ENCODE peak calls at places on chromosomes 5 and 9, in ten cellular contexts. R, N, O, J, X, H, L, C, E and F are unnamed samples.

GRCh38 chr9:70618784-70619183 is 204.3 kb upstream of the KLF9 start:
- DNase-seq in R (no peak), N (no peak), O (no peak), J (no peak), X (no peak), H (no peak), L (no peak), C (no peak), E (no peak), F (no peak)

GRCh38 chr9:36308281-36308680 is 50.0 kb upstream of the GNE start:
- DNase-seq in R (no peak), N (no peak), O (no peak), J (no peak), X (no peak), H (no peak), L (no peak), C (no peak), E (no peak), F (no peak)

GRCh38 chr5:181224390-181225234 is 1.5 kb downstream of the TRIM41 start:
- DNase-seq in R (no peak), N (no peak), O (peak), J (no peak), X (no peak), H (no peak), L (no peak), C (peak), E (no peak), F (peak)

GRCh38 chr5:100749771-100750284 is 153.3 kb downstream of the ST8SIA4 start:
- DNase-seq in R (no peak), N (no peak), O (no peak), J (no peak), X (no peak), H (no peak), L (no peak), C (no peak), E (no peak), F (no peak)

GRCh38 chr5:137214446-137215189 is 284.5 kb downstream of the SPOCK1 start:
- DNase-seq in R (no peak), N (no peak), O (no peak), J (no peak), X (no peak), H (no peak), L (no peak), C (no peak), E (no peak), F (no peak)

GRCh38 chr9:7489018-7489417 is 310.6 kb downstream of the DMAC1 start:
- DNase-seq in R (no peak), N (no peak), O (peak), J (no peak), X (no peak), H (peak), L (no peak), C (no peak), E (no peak), F (no peak)

GRCh38 chr9:89743216-89743575 is 138.4 kb downstream of the GADD45G start:
- DNase-seq in R (no peak), N (no peak), O (no peak), J (no peak), X (no peak), H (no peak), L (no peak), C (no peak), E (no peak), F (no peak)

GRCh38 chr5:4306029-4306428 is 710.4 kb downstream of the IRX1 start:
- DNase-seq in R (no peak), N (no peak), O (no peak), J (no peak), X (no peak), H (no peak), L (no peak), C (no peak), E (no peak), F (no peak)

GRCh38 chr5:161851691-161852299 is 3.9 kb downstream of the GABRA1 start:
- DNase-seq in R (peak), N (no peak), O (no peak), J (no peak), X (no peak), H (no peak), L (no peak), C (no peak), E (no peak), F (no peak)

GRCh38 chr5:147169846-147170245 is 65.0 kb upstream of the STK32A start:
- DNase-seq in R (no peak), N (no peak), O (no peak), J (no peak), X (no peak), H (no peak), L (no peak), C (no peak), E (no peak), F (no peak)

GRCh38 chr5:141506381-141507155 is 17.7 kb downstream of the PCDHGC5 start:
- DNase-seq in R (no peak), N (no peak), O (no peak), J (no peak), X (no peak), H (no peak), L (no peak), C (no peak), E (no peak), F (no peak)

GRCh38 chr9:91100878-91101450 is 260.8 kb downstream of the AUH start:
- DNase-seq in R (no peak), N (no peak), O (peak), J (no peak), X (no peak), H (peak), L (peak), C (no peak), E (peak), F (peak)

GRCh38 chr9:110452227-110452801 is 114.7 kb upstream of the TXNDC8 start:
- DNase-seq in R (peak), N (no peak), O (no peak), J (no peak), X (no peak), H (no peak), L (peak), C (no peak), E (no peak), F (no peak)

GRCh38 chr5:110854200-110854599 is 115.4 kb downstream of the SLC25A46 start:
- DNase-seq in R (no peak), N (no peak), O (no peak), J (no peak), X (no peak), H (no peak), L (peak), C (no peak), E (no peak), F (no peak)

GRCh38 chr5:135821061-135821781 is 13.2 kb upstream of the SLC25A48 start:
- DNase-seq in R (no peak), N (no peak), O (no peak), J (peak), X (no peak), H (no peak), L (no peak), C (no peak), E (no peak), F (no peak)

GRCh38 chr5:133159543-133159942 is 107.7 kb downstream of the HSPA4 start:
- DNase-seq in R (no peak), N (no peak), O (no peak), J (no peak), X (no peak), H (no peak), L (no peak), C (no peak), E (no peak), F (no peak)

GRCh38 chr5:30390095-30390494 is 803.4 kb upstream of the CDH6 start:
- DNase-seq in R (no peak), N (no peak), O (no peak), J (no peak), X (no peak), H (no peak), L (no peak), C (no peak), E (no peak), F (no peak)

GRCh38 chr5:160486573-160486972 is 64.9 kb downstream of the PTTG1 start:
- DNase-seq in R (no peak), N (no peak), O (no peak), J (no peak), X (no peak), H (no peak), L (no peak), C (no peak), E (no peak), F (no peak)

GRCh38 chr5:94745786-94746730 is 127.6 kb downstream of the SLF1 start:
- DNase-seq in R (no peak), N (no peak), O (no peak), J (no peak), X (no peak), H (no peak), L (peak), C (no peak), E (no peak), F (no peak)

GRCh38 chr5:133398646-133399081 is 213.7 kb downstream of the FSTL4 start:
- DNase-seq in R (no peak), N (no peak), O (no peak), J (no peak), X (no peak), H (no peak), L (no peak), C (no peak), E (no peak), F (no peak)

GRCh38 chr9:83154087-83154736 is 91.3 kb upstream of the RASEF start:
- DNase-seq in R (no peak), N (no peak), O (no peak), J (no peak), X (peak), H (peak), L (peak), C (no peak), E (no peak), F (no peak)

GRCh38 chr9:121821326-121821725 is 169.9 kb downstream of the DAB2IP start:
- DNase-seq in R (no peak), N (peak), O (no peak), J (peak), X (no peak), H (no peak), L (no peak), C (no peak), E (no peak), F (no peak)

GRCh38 chr5:113236536-113237308 is 198.1 kb downstream of the TSSK1B start:
- DNase-seq in R (no peak), N (no peak), O (no peak), J (no peak), X (no peak), H (no peak), L (no peak), C (no peak), E (no peak), F (no peak)

GRCh38 chr5:35859101-35859661 is 2.5 kb downstream of the IL7R start:
- DNase-seq in R (no peak), N (no peak), O (no peak), J (no peak), X (no peak), H (no peak), L (peak), C (no peak), E (no peak), F (no peak)

GRCh38 chr9:136014147-136014927 is 53.2 kb upstream of the UBAC1 start:
- DNase-seq in R (no peak), N (no peak), O (peak), J (no peak), X (no peak), H (peak), L (no peak), C (peak), E (no peak), F (peak)

GRCh38 chr9:97367729-97368128 is 44.2 kb upstream of the TDRD7 start:
- DNase-seq in R (no peak), N (no peak), O (no peak), J (no peak), X (no peak), H (no peak), L (no peak), C (no peak), E (no peak), F (no peak)

GRCh38 chr5:67196537-67197059 is at the start of gene CD180:
- DNase-seq in R (no peak), N (no peak), O (no peak), J (no peak), X (no peak), H (no peak), L (no peak), C (no peak), E (no peak), F (no peak)

GRCh38 chr5:145743396-145744061 is 91.6 kb downstream of the PRELID2 start:
- DNase-seq in R (no peak), N (no peak), O (no peak), J (no peak), X (no peak), H (no peak), L (no peak), C (no peak), E (no peak), F (peak)

GRCh38 chr5:102341918-102342317 is 45.8 kb upstream of the SLCO4C1 start:
- DNase-seq in R (no peak), N (no peak), O (no peak), J (no peak), X (no peak), H (no peak), L (no peak), C (no peak), E (no peak), F (no peak)

GRCh38 chr9:131290039-131290766 is 680 bp downstream of the PLPP7 start:
- DNase-seq in R (no peak), N (no peak), O (no peak), J (no peak), X (no peak), H (no peak), L (no peak), C (no peak), E (no peak), F (peak)

GRCh38 chr5:83974151-83974822 is 253.6 kb upstream of the HAPLN1 start:
- DNase-seq in R (no peak), N (no peak), O (no peak), J (no peak), X (no peak), H (no peak), L (peak), C (no peak), E (no peak), F (no peak)

GRCh38 chr9:113580041-113580953 is 116.8 kb downstream of the RGS3 start:
- DNase-seq in R (no peak), N (peak), O (peak), J (no peak), X (peak), H (peak), L (peak), C (peak), E (no peak), F (peak)
- TF ChIP-seq POLR2A in R (no peak), N (no peak), O (no peak), J (no peak), X (peak), H (peak), L (no peak), C (no peak), E (no peak), F (no peak)

GRCh38 chr5:62909331-62909730 is 330.7 kb downstream of the LRRC70 start:
- DNase-seq in R (no peak), N (no peak), O (no peak), J (no peak), X (no peak), H (no peak), L (no peak), C (no peak), E (no peak), F (no peak)
- H3K27ac ChIP-seq in R (no peak), N (no peak), O (no peak), J (no peak), X (no peak), H (no peak), L (no peak), C (no peak), E (no peak), F (no peak)

GRCh38 chr5:132103380-132103951 is 29.9 kb downstream of the CSF2 start:
- DNase-seq in R (peak), N (no peak), O (peak), J (peak), X (peak), H (peak), L (peak), C (peak), E (peak), F (no peak)
- TF ChIP-seq POLR2A in R (no peak), N (no peak), O (no peak), J (no peak), X (no peak), H (no peak), L (peak), C (no peak), E (no peak), F (no peak)

GRCh38 chr5:123303802-123304201 is 119.4 kb downstream of the CEP120 start:
- DNase-seq in R (no peak), N (no peak), O (no peak), J (no peak), X (no peak), H (no peak), L (no peak), C (no peak), E (no peak), F (no peak)
- H3K27ac ChIP-seq in R (no peak), N (no peak), O (no peak), J (no peak), X (no peak), H (no peak), L (no peak), C (no peak), E (no peak), F (no peak)

DNA sequence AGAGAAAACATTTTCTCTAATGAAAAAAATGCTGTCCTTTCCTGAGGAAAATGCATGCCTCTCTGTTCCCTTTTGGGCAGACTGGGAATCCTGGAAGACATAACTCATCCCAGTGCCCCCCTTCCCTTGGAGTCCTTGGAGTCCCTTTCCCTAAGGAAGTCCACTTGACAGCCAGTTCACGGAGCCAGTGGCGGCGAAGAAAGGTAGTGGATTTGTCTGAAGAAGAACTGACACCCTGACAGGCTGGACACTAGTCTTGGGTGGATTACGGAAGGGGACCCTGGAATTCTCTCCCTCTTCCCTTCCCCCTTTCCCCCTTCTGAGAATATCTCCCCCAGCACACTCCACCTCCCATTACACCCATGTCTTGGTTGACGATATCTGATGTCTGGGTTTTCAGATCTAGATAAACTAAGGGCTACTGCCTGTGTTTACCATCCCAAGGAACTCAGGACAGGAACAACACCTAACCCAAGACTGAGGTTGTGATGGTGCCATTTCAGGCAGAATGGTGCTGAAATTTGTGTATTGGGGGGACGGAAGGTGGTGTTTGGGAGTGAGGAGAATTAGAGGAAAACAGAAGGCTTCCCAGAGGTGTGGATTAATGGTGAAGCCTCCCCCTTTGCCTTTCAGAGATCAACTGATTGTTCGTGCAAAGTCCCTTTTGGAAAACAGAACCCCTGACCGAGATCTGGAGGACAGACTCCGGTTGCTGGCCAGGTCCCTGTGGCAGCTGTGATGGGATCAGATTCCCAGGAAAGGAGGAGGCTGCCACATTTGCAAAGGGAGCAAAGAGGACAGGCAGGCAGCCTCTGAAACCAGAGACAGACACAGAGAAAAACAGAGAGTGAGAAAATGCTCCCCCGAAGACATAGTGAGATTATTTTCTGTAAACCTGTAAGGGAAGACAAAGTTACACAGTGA is 704 bp downstream of the SPARC start:
- DNase-seq in R (no peak), N (no peak), O (no peak), J (no peak), X (no peak), H (no peak), L (no peak), C (no peak), E (no peak), F (no peak)
- TF ChIP-seq POLR2A in R (no peak), N (no peak), O (no peak), J (no peak), X (no peak), H (no peak), L (no peak), C (no peak), E (no peak), F (no peak)

GRCh38 chr9:130188860-130189481 is 16.8 kb downstream of the NCS1 start:
- DNase-seq in R (no peak), N (no peak), O (no peak), J (no peak), X (no peak), H (no peak), L (no peak), C (no peak), E (no peak), F (no peak)

GRCh38 chr9:130185494-130186005 is 13.3 kb downstream of the NCS1 start:
- DNase-seq in R (no peak), N (no peak), O (no peak), J (no peak), X (no peak), H (no peak), L (peak), C (no peak), E (no peak), F (peak)

GRCh38 chr9:130186051-130186450 is 13.8 kb downstream of the NCS1 start:
- DNase-seq in R (no peak), N (no peak), O (no peak), J (no peak), X (no peak), H (no peak), L (peak), C (no peak), E (no peak), F (no peak)

GRCh38 chr9:130187523-130187846 is 15.3 kb downstream of the NCS1 start:
- DNase-seq in R (no peak), N (no peak), O (no peak), J (no peak), X (no peak), H (no peak), L (no peak), C (no peak), E (no peak), F (no peak)

DNA sequence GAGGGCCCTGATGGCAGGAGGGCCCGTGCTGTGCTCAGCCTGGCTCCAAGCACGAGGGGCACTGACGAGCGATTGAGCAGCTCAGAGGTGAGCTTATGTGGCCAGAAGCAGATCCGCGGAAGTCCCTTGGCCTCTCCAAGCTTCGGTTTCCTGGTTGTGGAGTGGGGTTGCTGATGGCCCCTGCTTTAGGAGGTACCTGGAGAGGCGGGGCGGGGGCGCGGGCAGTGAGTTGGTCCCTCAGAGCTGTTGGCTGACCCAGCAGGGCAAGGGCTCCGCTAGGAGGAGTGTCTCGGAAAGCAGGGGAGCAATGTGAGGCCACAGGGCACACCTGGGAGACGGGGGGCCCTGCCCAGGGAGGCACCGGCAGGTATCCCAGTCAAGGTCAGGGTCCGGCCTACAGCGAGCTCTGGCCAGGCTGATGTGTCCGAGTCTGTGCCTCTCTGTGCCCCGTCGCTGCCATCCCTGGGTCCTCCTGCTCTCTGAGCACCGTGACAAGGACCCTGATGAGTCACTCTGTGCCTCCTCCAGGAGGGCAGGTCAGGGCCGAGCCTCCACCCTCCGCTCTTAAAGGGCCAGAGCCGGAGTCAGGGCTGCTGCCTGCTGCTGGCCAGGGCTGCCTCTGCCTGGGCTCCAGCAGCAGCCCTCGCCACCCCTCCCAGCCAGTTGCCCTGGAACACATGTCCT is 14.8 kb downstream of the NCS1 start:
- DNase-seq in R (peak), N (no peak), O (peak), J (no peak), X (peak), H (no peak), L (peak), C (no peak), E (peak), F (peak)
- H3K27ac ChIP-seq in R (peak), N (peak), O (peak), J (peak), X (peak), H (no peak), L (peak), C (no peak), E (no peak), F (peak)

DNA sequence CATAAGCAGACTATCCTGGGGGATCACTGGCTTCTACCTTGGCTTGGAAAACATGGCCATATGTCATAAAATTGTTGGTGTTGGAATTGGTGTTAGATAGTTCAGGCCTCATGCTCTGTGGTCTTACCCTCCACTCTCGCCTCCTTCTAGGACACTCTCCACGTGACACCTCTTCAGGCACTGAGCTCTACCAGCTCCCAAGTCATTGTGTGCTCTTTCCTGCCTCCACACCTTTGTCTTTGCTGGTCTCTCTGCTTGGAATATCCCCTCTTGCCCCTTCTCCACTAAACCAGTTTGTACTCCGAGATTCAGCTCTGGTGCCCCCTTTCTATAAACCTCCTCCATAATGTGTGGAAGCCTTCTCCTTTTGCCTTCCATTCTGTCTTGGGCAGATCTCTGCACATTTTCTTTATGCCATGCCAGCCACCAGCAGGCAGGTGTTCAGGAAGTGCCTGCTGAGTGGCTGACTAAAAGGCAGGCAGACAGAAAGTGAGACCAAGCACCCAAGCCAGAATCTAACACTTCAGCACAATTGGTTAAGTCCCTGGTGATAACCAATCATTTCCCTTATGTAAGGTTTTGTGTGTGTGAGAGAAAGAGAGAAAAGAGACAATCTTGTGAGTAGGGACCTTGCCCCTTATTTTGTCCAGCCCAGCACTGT is 37.7 kb downstream of the SAR1B start:
- DNase-seq in R (no peak), N (no peak), O (no peak), J (no peak), X (no peak), H (no peak), L (no peak), C (no peak), E (no peak), F (no peak)
- TF ChIP-seq POLR2A in R (no peak), N (no peak), O (no peak), J (no peak), X (no peak), H (no peak), L (no peak), C (no peak), E (no peak), F (no peak)